ENCODE peak calls at places on chromosomes 12 and 14, in four cellular contexts. M is foreskin fibroblast, H is uterus, W is MV-4-11. T is an unnamed sample.

GRCh38 chr12:88775742-88776151 is 195.5 kb upstream of the KITLG start:
- DNase-seq in W (no peak), M (no peak), H (no peak), T (no peak)

GRCh38 chr14:61646366-61647101 is 48.8 kb upstream of the HIF1A start:
- DNase-seq in M (peak; percentile 68), H (no peak), W (no peak), T (no peak)

GRCh38 chr14:104383931-104384775 is 195.4 kb upstream of the C14orf180 start:
- DNase-seq in W (no peak), H (no peak), M (no peak), T (no peak)

GRCh38 chr14:50612795-50613194 is 52.9 kb downstream of the ATL1 start:
- DNase-seq in W (no peak), H (no peak), M (no peak), T (no peak)

GRCh38 chr12:86671001-86671400 is 414.8 kb upstream of the MGAT4C start:
- DNase-seq in W (no peak), M (no peak), H (no peak), T (no peak)

GRCh38 chr12:75954076-75954475 is 77.5 kb downstream of the PHLDA1 start:
- DNase-seq in M (peak; percentile 95), H (no peak), W (no peak), T (peak; percentile 78)

GRCh38 chr14:36771256-36771655 is 109.6 kb downstream of the PAX9 start:
- DNase-seq in H (no peak), W (no peak), M (no peak), T (peak; percentile 23)

GRCh38 chr12:100820314-100820713 is 25.7 kb downstream of the ANO4 start:
- DNase-seq in W (no peak), M (no peak), H (no peak), T (no peak)

GRCh38 chr12:54139030-54139429 is 49.8 kb downstream of the SMUG1 start:
- DNase-seq in M (peak; percentile 58), W (no peak), H (no peak), T (no peak)

GRCh38 chr12:120639771-120640721 is at the start of gene CABP1:
- DNase-seq in M (no peak), W (no peak), H (no peak), T (peak; percentile 55)

GRCh38 chr12:19978193-19978592 is 390.1 kb upstream of the PDE3A start:
- DNase-seq in M (peak; percentile 97), W (no peak), H (no peak), T (peak; percentile 28)

GRCh38 chr14:71336488-71337192 is 429.4 kb downstream of the PCNX1 start:
- DNase-seq in W (no peak), H (no peak), M (no peak), T (peak; percentile 57)

GRCh38 chr12:48187916-48188695 is 4.7 kb downstream of the CCDC184 start:
- DNase-seq in W (no peak), M (no peak), H (no peak), T (no peak)

GRCh38 chr12:130880411-130880885 is 8.6 kb downstream of the RAN start:
- DNase-seq in W (peak; percentile 5), H (no peak), M (peak; percentile 25), T (no peak)

GRCh38 chr14:32434180-32434579 is 105.1 kb downstream of the AKAP6 start:
- DNase-seq in M (no peak), W (no peak), H (no peak), T (no peak)

GRCh38 chr14:99382781-99383456 is 97.7 kb downstream of the SETD3 start:
- DNase-seq in H (no peak), M (no peak), W (peak; percentile 70), T (no peak)

GRCh38 chr12:56338643-56339422 is at the start of gene IL23A:
- DNase-seq in W (no peak), H (no peak), M (peak; percentile 18), T (peak; percentile 34)

GRCh38 chr12:112170376-112170775 is 45.0 kb downstream of the TRAFD1 start:
- DNase-seq in H (no peak), M (peak; percentile 37), W (no peak), T (no peak)

GRCh38 chr12:58285551-58285950 is 344.2 kb downstream of the ATP23 start:
- DNase-seq in H (no peak), W (no peak), M (no peak), T (no peak)

GRCh38 chr14:90319634-90320541 is 11.9 kb downstream of the NRDE2 start:
- DNase-seq in M (peak; percentile 19), W (no peak), H (no peak), T (no peak)

GRCh38 chr12:133129368-133130037 is 571 bp downstream of the ZNF891 start:
- DNase-seq in M (no peak), H (no peak), W (no peak), T (no peak)

GRCh38 chr14:104865631-104866441 is 768 bp downstream of the CEP170B start:
- DNase-seq in H (peak; percentile 73), M (peak; percentile 93), W (no peak), T (peak; percentile 85)

GRCh38 chr14:55698051-55698450 is 118.0 kb downstream of the KTN1 start:
- DNase-seq in W (no peak), H (no peak), M (peak; percentile 10), T (peak; percentile 41)

GRCh38 chr12:64714551-64714968 is 44.6 kb downstream of the GNS start:
- DNase-seq in M (no peak), W (peak; percentile 61), H (no peak), T (no peak)

GRCh38 chr12:51621155-51621922 is 30.3 kb downstream of the SCN8A start:
- DNase-seq in W (no peak), H (no peak), M (peak; percentile 46), T (no peak)

GRCh38 chr14:104979758-104980591 is 1.8 kb upstream of the AHNAK2 start:
- DNase-seq in H (peak; percentile 55), M (peak; percentile 29), W (no peak), T (peak; percentile 39)

GRCh38 chr12:8823565-8824300 is 1.3 kb downstream of the A2ML1 start:
- DNase-seq in H (peak; percentile 34), W (no peak), M (peak; percentile 16), T (peak; percentile 39)

GRCh38 chr14:39426605-39427004 is 5.6 kb downstream of the FBXO33 start:
- DNase-seq in H (no peak), M (peak; percentile 70), W (peak; percentile 43), T (peak; percentile 26)

GRCh38 chr14:100271247-100271939 is 32.4 kb downstream of the YY1 start:
- DNase-seq in H (no peak), W (no peak), M (no peak), T (peak; percentile 70)

GRCh38 chr14:51547260-51547659 is 104.5 kb upstream of the FRMD6 start:
- DNase-seq in H (peak; percentile 57), W (no peak), M (peak; percentile 98), T (peak; percentile 66)

GRCh38 chr12:3199551-3200031 is 122.4 kb downstream of the TSPAN9 start:
- DNase-seq in H (peak; percentile 46), W (no peak), M (peak; percentile 79), T (peak; percentile 73)